ENCODE peak calls at places on chromosome 18, in nine cellular contexts. J is hepatocyte, X is left ventricle myocardium inferior, C is astrocyte, K is kidney epithelial cell, W is lung, U is MM.1S, G is Panc1, R is bronchial epithelial cell. B is an unnamed sample.
A peak's percentile ranks its signal among the peaks of the same experiment; 100 is the strongest.

GRCh38 chr18:80103231-80103630 is 5.8 kb upstream of the ADNP2 start:
- DNase-seq in J (no peak), W (no peak), K (no peak), C (peak; percentile 73), R (peak; percentile 63), X (no peak), U (no peak), G (no peak), B (no peak)

GRCh38 chr18:79924814-79925655 is 26.4 kb downstream of the SLC66A2 start:
- DNase-seq in K (no peak), R (no peak), G (no peak), X (no peak), J (no peak), U (no peak), W (no peak), C (no peak), B (no peak)

GRCh38 chr18:1094408-1094807 is 189.7 kb downstream of the ADCYAP1 start:
- DNase-seq in C (peak; percentile 83), K (peak; percentile 69), G (no peak), J (no peak), R (peak; percentile 20), U (no peak), W (no peak), X (no peak), B (no peak)

GRCh38 chr18:57311472-57311871 is 40.9 kb upstream of the ST8SIA3 start:
- DNase-seq in X (no peak), U (no peak), K (no peak), G (no peak), W (no peak), C (no peak), R (no peak), J (no peak), B (no peak)

GRCh38 chr18:3345452-3345851 is 83.5 kb downstream of the MYL12B start:
- DNase-seq in C (no peak), G (no peak), W (no peak), R (peak; percentile 32), K (no peak), X (no peak), J (no peak), U (no peak), B (no peak)

GRCh38 chr18:79383388-79384056 is 12.2 kb upstream of the NFATC1 start:
- DNase-seq in U (no peak), J (no peak), G (no peak), R (no peak), C (no peak), K (no peak), X (no peak), W (no peak), B (no peak)

GRCh38 chr18:76435321-76435989 is 59.6 kb downstream of the ZNF516 start:
- DNase-seq in J (no peak), U (no peak), W (no peak), R (no peak), G (no peak), C (no peak), X (no peak), K (no peak), B (no peak)

GRCh38 chr18:76923485-76924085 is 101.2 kb downstream of the ZNF236 start:
- DNase-seq in K (no peak), U (no peak), G (peak; percentile 15), W (no peak), R (peak; percentile 24), X (no peak), C (no peak), J (peak; percentile 21), B (no peak)

GRCh38 chr18:1361931-1362330 is 457.3 kb downstream of the ADCYAP1 start:
- DNase-seq in C (no peak), W (no peak), G (no peak), K (no peak), R (peak; percentile 1), J (no peak), U (no peak), X (no peak), B (no peak)

GRCh38 chr18:44546954-44547353 is 133.7 kb upstream of the SETBP1 start:
- DNase-seq in R (no peak), W (no peak), G (no peak), K (no peak), U (no peak), C (no peak), J (no peak), X (no peak), B (no peak)

GRCh38 chr18:74264303-74265020 is 27.3 kb downstream of the CYB5A start:
- DNase-seq in U (no peak), G (no peak), J (no peak), X (no peak), W (no peak), K (no peak), C (no peak), R (peak; percentile 61), B (peak; percentile 65)

GRCh38 chr18:77547757-77548156 is 298.1 kb downstream of the GALR1 start:
- DNase-seq in U (no peak), K (no peak), C (no peak), J (peak; percentile 34), W (no peak), X (peak; percentile 64), R (no peak), G (no peak), B (no peak)

GRCh38 chr18:67380867-67381266 is 135.7 kb downstream of the DSEL start:
- DNase-seq in C (no peak), G (no peak), X (no peak), J (no peak), R (no peak), U (no peak), W (no peak), K (no peak), B (no peak)

GRCh38 chr18:65124633-65125032 is 626.2 kb upstream of the CDH7 start:
- DNase-seq in R (no peak), C (no peak), J (no peak), K (no peak), U (peak; percentile 17), W (no peak), G (no peak), X (no peak), B (no peak)

GRCh38 chr18:58784601-58785137 is 80.0 kb upstream of the ZNF532 start:
- DNase-seq in C (peak; percentile 31), X (no peak), U (no peak), R (no peak), W (no peak), G (no peak), K (no peak), J (peak; percentile 30), B (no peak)

GRCh38 chr18:58779514-58779913 is 85.2 kb upstream of the ZNF532 start:
- DNase-seq in W (no peak), G (no peak), X (no peak), C (no peak), R (no peak), U (no peak), J (peak; percentile 38), K (no peak), B (no peak)

GRCh38 chr18:58785171-58785805 is 79.4 kb upstream of the ZNF532 start:
- DNase-seq in K (peak; percentile 91), G (peak; percentile 76), U (no peak), R (peak; percentile 99), X (no peak), C (peak; percentile 94), J (peak; percentile 80), W (peak; percentile 32), B (no peak)

GRCh38 chr18:58780045-58780444 is 84.6 kb upstream of the ZNF532 start:
- DNase-seq in G (no peak), U (peak; percentile 0), W (no peak), K (no peak), J (no peak), X (no peak), R (no peak), C (no peak), B (no peak)

DNA sequence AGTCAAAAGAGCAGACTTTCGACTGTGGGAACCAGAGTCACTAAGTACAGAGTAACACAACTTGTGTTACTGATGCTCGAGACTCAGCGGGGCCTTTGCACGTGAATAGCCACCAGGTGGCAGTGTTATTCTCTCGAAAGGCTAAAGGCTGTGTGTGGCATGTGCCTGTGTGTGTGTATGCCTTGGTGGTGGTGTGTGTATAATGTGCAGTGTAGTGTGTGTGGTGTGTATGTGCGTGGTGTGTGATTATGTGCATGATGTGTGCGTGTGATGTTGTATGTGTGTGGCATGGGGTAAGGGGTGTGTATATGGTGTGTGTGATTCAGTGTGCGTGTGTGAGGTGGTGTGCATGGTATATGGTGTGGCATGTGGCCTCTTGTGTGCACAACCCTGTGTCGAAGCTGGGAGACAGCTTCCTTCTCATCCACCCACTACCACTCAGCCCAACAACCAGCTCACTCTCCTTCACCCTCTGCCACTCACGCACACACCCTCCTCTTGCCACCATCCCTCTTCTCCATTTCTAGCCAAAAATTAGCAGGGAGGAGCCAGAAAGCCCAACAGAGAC is 83.0 kb upstream of the ZNF532 start:
- DNase-seq in R (peak; percentile 65), G (peak; percentile 73), J (peak; percentile 91), C (peak; percentile 68), W (peak; percentile 80), X (peak; percentile 68), K (no peak), U (peak; percentile 82), B (no peak)
- TF ChIP-seq CTCF in R (peak; percentile 84), G (peak; percentile 66), J (peak; percentile 90), C (peak; percentile 80), W (peak; percentile 80), X (peak; percentile 90), K (peak; percentile 78), U (peak; percentile 87), B (peak; percentile 72)

GRCh38 chr18:55489742-55490055 is 98.3 kb downstream of the TCF4 start:
- DNase-seq in X (no peak), R (no peak), K (no peak), W (no peak), G (no peak), J (no peak), U (peak; percentile 70), C (peak; percentile 65), B (no peak)
- H3K36me3 ChIP-seq in X (no peaks in the 10 kb centered on the region), R (no peaks in the 10 kb centered on the region), K (no peaks in the 10 kb centered on the region), W (no peaks in the 10 kb centered on the region), G (no peaks in the 10 kb centered on the region), J (no peaks in the 10 kb centered on the region), U (no peaks in the 10 kb centered on the region), C (no peaks in the 10 kb centered on the region), B (no peaks in the 10 kb centered on the region)

GRCh38 chr18:10332452-10332851 is 122.0 kb upstream of the APCDD1 start:
- DNase-seq in W (no peak), R (no peak), C (no peak), G (no peak), U (no peak), X (no peak), J (no peak), K (no peak), B (no peak)
- H3K27me3 ChIP-seq in W (no peaks in the 10 kb centered on the region), R (no peaks in the 10 kb centered on the region), C (peaks cover 1% of the 10 kb centered on the region), G (peaks cover 7% of the 10 kb centered on the region), U (no peaks in the 10 kb centered on the region), X (no peaks in the 10 kb centered on the region), J (no peaks in the 10 kb centered on the region), K (no peaks in the 10 kb centered on the region), B (no peaks in the 10 kb centered on the region)

DNA sequence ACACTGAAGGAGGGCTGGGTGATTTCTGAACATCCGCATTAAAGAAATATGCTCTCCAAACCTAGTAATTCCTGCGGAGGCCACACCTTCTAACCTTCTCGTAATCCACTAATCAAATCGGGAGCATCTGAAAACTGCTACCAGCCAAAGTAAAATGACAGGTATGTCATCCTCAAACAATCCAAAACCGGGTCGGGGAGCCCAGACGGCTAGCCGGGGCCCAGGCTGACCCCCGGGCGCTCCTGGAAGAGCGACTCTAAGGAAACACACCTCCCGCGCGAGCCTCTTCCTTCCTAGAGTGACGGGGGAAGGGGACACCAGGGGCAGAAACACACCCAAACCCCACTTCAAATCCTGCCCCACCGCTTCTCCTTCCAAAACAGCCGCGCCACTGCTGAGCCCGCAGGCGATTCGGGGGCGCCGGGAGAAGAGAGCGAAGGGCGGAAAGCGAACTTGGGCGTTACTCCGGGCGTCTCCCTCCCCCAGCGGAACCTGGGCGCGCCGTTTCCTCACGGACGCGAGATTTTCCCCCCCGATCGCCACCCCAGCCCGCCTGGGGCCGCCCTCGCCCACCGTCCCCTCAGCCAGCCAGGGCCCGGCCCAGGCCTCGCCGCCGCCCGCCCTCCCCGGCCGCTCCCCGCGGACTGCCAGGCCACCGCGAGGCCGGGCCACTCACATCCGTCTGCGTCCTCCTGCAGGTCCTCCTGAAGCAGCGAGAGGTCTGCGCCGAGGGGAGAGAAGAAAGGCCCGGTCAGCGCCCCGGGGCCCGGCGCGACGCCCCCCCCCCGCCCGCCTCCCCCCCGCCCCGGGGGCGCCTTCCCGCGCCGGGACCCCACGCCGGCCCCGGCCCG is 584 bp downstream of the PPP4R1 start:
- DNase-seq in C (no peak), W (peak; percentile 60), U (peak; percentile 40), G (no peak), K (no peak), X (peak; percentile 69), J (peak; percentile 84), R (no peak), B (peak; percentile 71)
- TF ChIP-seq CTCF in C (no peak), W (no peak), U (no peak), G (no peak), K (no peak), X (no peak), J (no peak), R (no peak), B (no peak)